ENCODE peak calls at places on chromosomes 3 and 15, in four cellular contexts. One of them, this sample, is unnamed.

GRCh38 chr3:80079886-80080285 is 312.1 kb upstream of the ROBO1 start:
- DNase-seq in body of pancreas: no peak
- DNase-seq in tibial nerve: no peak
- DNase-seq in testis: no peak
- DNase-seq in this sample: no peak

GRCh38 chr3:148208975-148209374 is 488.7 kb upstream of the AGTR1 start:
- DNase-seq in testis: no peak
- DNase-seq in tibial nerve: no peak
- DNase-seq in body of pancreas: no peak
- DNase-seq in this sample: no peak

GRCh38 chr15:70214266-70214665 is 116.5 kb upstream of the TLE3 start:
- DNase-seq in body of pancreas: no peak
- DNase-seq in testis: no peak
- DNase-seq in tibial nerve: no peak
- DNase-seq in this sample: no peak

GRCh38 chr3:122255757-122256439 is 69.2 kb upstream of the CSTA start:
- DNase-seq in body of pancreas: no peak
- DNase-seq in testis: no peak
- DNase-seq in tibial nerve: no peak
- DNase-seq in this sample: no peak

GRCh38 chr3:30248423-30248822 is 358.0 kb upstream of the TGFBR2 start:
- DNase-seq in body of pancreas: no peak
- DNase-seq in testis: no peak
- DNase-seq in tibial nerve: no peak
- DNase-seq in this sample: no peak

GRCh38 chr15:89998141-89998661 is 2.9 kb upstream of the ZNF710 start:
- DNase-seq in body of pancreas: peak; percentile 79
- DNase-seq in testis: no peak
- DNase-seq in tibial nerve: no peak
- DNase-seq in this sample: no peak

GRCh38 chr3:54222318-54222717 is 100.0 kb downstream of the CACNA2D3 start:
- DNase-seq in testis: no peak
- DNase-seq in body of pancreas: no peak
- DNase-seq in tibial nerve: no peak
- DNase-seq in this sample: no peak

GRCh38 chr15:50881121-50882048 is 27.1 kb upstream of the AP4E1 start:
- DNase-seq in tibial nerve: no peak
- DNase-seq in testis: peak; percentile 44
- DNase-seq in body of pancreas: no peak
- DNase-seq in this sample: no peak

GRCh38 chr3:38834717-38835116 is 18.7 kb upstream of the SCN10A start:
- DNase-seq in tibial nerve: no peak
- DNase-seq in testis: no peak
- DNase-seq in body of pancreas: no peak
- DNase-seq in this sample: no peak

GRCh38 chr3:149667576-149667975 is 9.8 kb upstream of the WWTR1 start:
- DNase-seq in testis: no peak
- DNase-seq in body of pancreas: no peak
- DNase-seq in tibial nerve: no peak
- DNase-seq in this sample: no peak

GRCh38 chr15:77503764-77504163 is 83.1 kb downstream of the HMG20A start:
- DNase-seq in tibial nerve: no peak
- DNase-seq in body of pancreas: no peak
- DNase-seq in testis: no peak
- DNase-seq in this sample: no peak

GRCh38 chr3:119352235-119352634 is 58.1 kb downstream of the ARHGAP31 start:
- DNase-seq in tibial nerve: no peak
- DNase-seq in testis: no peak
- DNase-seq in body of pancreas: no peak
- DNase-seq in this sample: no peak

GRCh38 chr15:73349191-73349590 is 19.6 kb downstream of the HCN4 start:
- DNase-seq in tibial nerve: no peak
- DNase-seq in body of pancreas: no peak
- DNase-seq in testis: no peak
- DNase-seq in this sample: no peak

GRCh38 chr15:73357999-73358665 is 10.6 kb downstream of the HCN4 start:
- DNase-seq in tibial nerve: no peak
- DNase-seq in body of pancreas: peak; percentile 30
- DNase-seq in testis: no peak
- DNase-seq in this sample: no peak

GRCh38 chr15:73352082-73352481 is 16.7 kb downstream of the HCN4 start:
- DNase-seq in testis: no peak
- DNase-seq in tibial nerve: no peak
- DNase-seq in body of pancreas: no peak
- DNase-seq in this sample: no peak

GRCh38 chr15:73355866-73356265 is 12.9 kb downstream of the HCN4 start:
- DNase-seq in tibial nerve: no peak
- DNase-seq in body of pancreas: no peak
- DNase-seq in testis: no peak
- DNase-seq in this sample: no peak

DNA sequence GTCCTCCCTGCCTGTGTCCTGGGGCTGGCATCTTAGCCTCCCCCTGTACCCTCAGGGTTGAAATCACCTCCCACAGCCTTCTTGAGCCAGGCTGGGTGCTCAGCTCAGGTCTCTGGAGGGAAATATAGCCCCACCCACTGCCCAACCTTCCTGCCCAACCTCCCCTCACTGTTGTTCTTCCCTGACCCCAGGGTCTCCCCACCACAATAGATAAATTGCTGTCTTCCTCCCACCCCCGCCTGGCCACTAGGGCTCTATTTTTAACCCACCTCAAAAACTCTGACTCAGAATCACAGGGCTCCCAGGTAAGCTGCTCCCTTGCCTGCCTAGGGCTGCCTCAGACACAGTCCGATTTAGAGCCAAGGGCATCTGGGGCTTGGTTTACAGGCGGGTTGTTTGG is 15.0 kb downstream of the HCN4 start:
- DNase-seq in body of pancreas: no peak
- DNase-seq in tibial nerve: no peak
- DNase-seq in testis: no peak
- DNase-seq in this sample: no peak
- H3K27me3 ChIP-seq in body of pancreas: no peaks in the 10 kb centered on the region
- H3K27me3 ChIP-seq in tibial nerve: no peaks in the 10 kb centered on the region
- H3K27me3 ChIP-seq in testis: no peaks in the 10 kb centered on the region
- H3K27me3 ChIP-seq in this sample: no peaks in the 10 kb centered on the region

DNA sequence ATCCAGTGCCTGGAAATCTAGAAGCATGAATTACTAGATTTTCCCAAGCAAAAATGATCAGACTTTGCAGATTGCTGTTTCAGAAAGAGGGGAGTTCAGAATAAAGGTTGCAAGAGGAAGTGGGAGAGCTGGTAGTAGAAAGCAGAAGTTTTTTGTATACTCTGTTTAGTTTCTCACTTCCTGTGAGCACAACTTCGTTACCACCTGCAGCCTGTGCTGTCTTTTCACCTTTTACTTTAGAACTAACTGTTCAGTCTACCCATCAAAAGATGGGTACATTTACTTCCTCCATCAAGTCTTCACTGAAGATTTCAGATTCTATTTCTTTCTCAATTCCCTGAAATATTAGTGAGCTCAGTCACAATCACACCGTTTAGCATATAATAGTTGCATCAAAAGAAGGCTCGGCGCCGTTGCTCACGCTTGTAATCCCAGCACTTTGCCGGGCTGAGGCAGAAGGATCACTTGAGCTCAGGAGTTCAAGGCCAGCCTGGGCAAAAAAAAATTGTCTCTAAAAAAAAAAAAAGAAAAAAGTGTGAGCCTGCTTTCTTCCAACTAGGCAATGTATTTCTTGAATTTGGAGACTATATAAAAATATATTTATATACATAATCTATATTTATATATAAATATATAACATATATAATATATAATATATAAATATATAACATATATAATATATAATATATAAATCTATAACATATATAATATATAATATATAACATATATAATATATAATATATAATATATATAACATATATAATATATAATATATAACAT is 1.8 kb upstream of the CEP97 start:
- DNase-seq in testis: no peak
- DNase-seq in tibial nerve: no peak
- DNase-seq in body of pancreas: no peak
- DNase-seq in this sample: no peak
- TF ChIP-seq POLR2A in testis: no peak
- TF ChIP-seq POLR2A in tibial nerve: no peak
- TF ChIP-seq POLR2A in body of pancreas: no peak
- TF ChIP-seq POLR2A in this sample: no peak

GRCh38 chr3:184234671-184235380 is 5.4 kb downstream of the VWA5B2 start:
- DNase-seq in tibial nerve: no peak
- DNase-seq in testis: no peak
- DNase-seq in body of pancreas: no peak
- DNase-seq in this sample: no peak
- H3K27me3 ChIP-seq in tibial nerve: no peaks in the 10 kb centered on the region
- H3K27me3 ChIP-seq in testis: no peaks in the 10 kb centered on the region
- H3K27me3 ChIP-seq in body of pancreas: no peaks in the 10 kb centered on the region
- H3K27me3 ChIP-seq in this sample: no peaks in the 10 kb centered on the region

GRCh38 chr3:9934235-9934621 is 594 bp downstream of the CRELD1 start:
- DNase-seq in tibial nerve: no peak
- DNase-seq in body of pancreas: peak; percentile 22
- DNase-seq in testis: no peak
- DNase-seq in this sample: peak; percentile 49

GRCh38 chr3:9934993-9935392 is 1.4 kb downstream of the CRELD1 start:
- DNase-seq in tibial nerve: no peak
- DNase-seq in body of pancreas: no peak
- DNase-seq in testis: no peak
- DNase-seq in this sample: no peak

GRCh38 chr3:9932535-9932842 is 1.1 kb upstream of the CRELD1 start:
- DNase-seq in body of pancreas: no peak
- DNase-seq in testis: no peak
- DNase-seq in tibial nerve: no peak
- DNase-seq in this sample: no peak

GRCh38 chr3:9933561-9934234 is at the start of gene CRELD1:
- DNase-seq in body of pancreas: peak; percentile 97
- DNase-seq in testis: peak; percentile 96
- DNase-seq in tibial nerve: peak; percentile 88
- DNase-seq in this sample: peak; percentile 96

GRCh38 chr3:9932843-9933560 is 632 bp upstream of the CRELD1 start:
- DNase-seq in body of pancreas: peak; percentile 81
- DNase-seq in testis: peak; percentile 76
- DNase-seq in tibial nerve: peak; percentile 55
- DNase-seq in this sample: peak; percentile 90
- TF ChIP-seq POLR2A in body of pancreas: no peak
- TF ChIP-seq POLR2A in testis: no peak
- TF ChIP-seq POLR2A in tibial nerve: no peak
- TF ChIP-seq POLR2A in this sample: no peak

GRCh38 chr15:73359653-73360052 is 9.1 kb downstream of the HCN4 start:
- DNase-seq in testis: no peak
- DNase-seq in body of pancreas: no peak
- DNase-seq in tibial nerve: no peak
- DNase-seq in this sample: no peak
- H3K27me3 ChIP-seq in testis: no peaks in the 10 kb centered on the region
- H3K27me3 ChIP-seq in body of pancreas: peaks cover 3% of the 10 kb centered on the region
- H3K27me3 ChIP-seq in tibial nerve: no peaks in the 10 kb centered on the region
- H3K27me3 ChIP-seq in this sample: no peaks in the 10 kb centered on the region